ENCODE peak calls at places on chromosomes 13 and 19, in five cellular contexts. W is stimulated activated CD8-positive, alpha-beta memory T cell treated with anti-CD3 and anti-CD28 coated beads, Interleukin-4, amount 100 ng/mL, for 4 hours; V is CD4-positive, alpha-beta T cell; U is fibroblast of lung; J is NCI-H460. X is an unnamed sample.

GRCh38 chr13:76677047-76677446 is 209.2 kb downstream of the KCTD12 start:
- DNase-seq in W (no peak), J (no peak), V (no peak), U (peak), X (no peak)

GRCh38 chr13:97194473-97194872 is 27.7 kb upstream of the MBNL2 start:
- DNase-seq in J (no peak), W (no peak), V (no peak), U (peak), X (no peak)

GRCh38 chr13:30376426-30377311 is 45.6 kb upstream of the UBE2L5 start:
- DNase-seq in W (peak), U (no peak), J (no peak), V (peak), X (no peak)

GRCh38 chr13:49740870-49741269 is 49.6 kb upstream of the EBPL start:
- DNase-seq in J (no peak), V (no peak), W (no peak), U (no peak), X (no peak)

GRCh38 chr13:50995870-50996269 is 86.3 kb downstream of the RNASEH2B start:
- DNase-seq in J (no peak), U (no peak), V (no peak), W (no peak), X (no peak)

GRCh38 chr19:50750010-50750409 is 20.3 kb upstream of the GPR32 start:
- DNase-seq in U (no peak), J (no peak), V (no peak), W (no peak), X (no peak)

GRCh38 chr13:109778102-109778542 is 8.3 kb downstream of the IRS2 start:
- DNase-seq in W (no peak), U (peak), J (no peak), V (no peak), X (no peak)

GRCh38 chr19:42078058-42078457 is 2.1 kb downstream of the ZNF574 start:
- DNase-seq in U (no peak), V (no peak), J (no peak), W (no peak), X (no peak)

GRCh38 chr19:43727593-43727853 is 11.6 kb downstream of the IRGC start:
- DNase-seq in J (no peak), U (no peak), W (no peak), V (no peak), X (no peak)

GRCh38 chr13:51241720-51242119 is 19.5 kb downstream of the FAM124A start:
- DNase-seq in W (no peak), U (no peak), J (no peak), V (no peak), X (no peak)

GRCh38 chr19:34366670-34367423 is 1.9 kb downstream of the GPI start:
- DNase-seq in J (no peak), V (no peak), W (no peak), U (peak), X (no peak)

GRCh38 chr13:113652404-113653263 is 5.4 kb downstream of the ATP4B start:
- DNase-seq in J (no peak), W (no peak), V (no peak), U (no peak), X (no peak)

GRCh38 chr19:11931513-11931912 is 6.6 kb downstream of the ZNF700 start:
- DNase-seq in V (no peak), W (no peak), U (no peak), J (no peak), X (no peak)

GRCh38 chr19:8054169-8054568 is 1.6 kb downstream of the CCL25 start:
- DNase-seq in U (no peak), V (no peak), W (no peak), J (no peak), X (no peak)

GRCh38 chr19:11649941-11650340 is 52.7 kb downstream of the ZNF627 start:
- DNase-seq in V (no peak), W (no peak), U (no peak), J (no peak), X (no peak)

GRCh38 chr13:85076343-85076742 is 722.9 kb downstream of the SLITRK6 start:
- DNase-seq in W (no peak), U (no peak), V (no peak), J (no peak), X (no peak)

GRCh38 chr19:33390120-33390907 is 16.8 kb downstream of the CEBPG start:
- DNase-seq in U (peak), J (no peak), W (no peak), V (no peak), X (no peak)

GRCh38 chr19:41998246-41999020 is 4.4 kb upstream of the ATP1A3 start:
- DNase-seq in J (peak), W (no peak), V (no peak), U (peak), X (no peak)

GRCh38 chr13:71866173-71867091 is 572 bp downstream of the DACH1 start:
- DNase-seq in U (peak), W (no peak), V (peak), J (no peak), X (no peak)

GRCh38 chr13:97856001-97856675 is 97.3 kb upstream of the IPO5 start:
- DNase-seq in W (no peak), J (no peak), V (no peak), U (peak), X (no peak)